ENCODE peak calls at places on chromosomes 6 and 20, in six cellular contexts. D is CD4-positive, alpha-beta T cell; E is K562; F is activated CD8-positive, alpha-beta T cell treated with anti-CD3 and anti-CD28 coated beads for 36 hours; U is tibial nerve; J is Calu3. Z is an unnamed sample.
A peak's percentile ranks its signal among the peaks of the same experiment; 100 is the strongest.

GRCh38 chr6:133377219-133377618 is 136.1 kb downstream of the EYA4 start:
- DNase-seq in D (no peak), E (no peak), F (no peak), U (no peak), J (no peak), Z (no peak)

GRCh38 chr6:118325220-118325860 is 222.8 kb upstream of the PLN start:
- DNase-seq in D (no peak), E (peak; percentile 17), F (no peak), U (no peak), J (peak; percentile 15), Z (no peak)

GRCh38 chr20:36408219-36408618 is 102.1 kb downstream of the DLGAP4 start:
- DNase-seq in D (no peak), E (peak; percentile 24), F (no peak), U (no peak), J (peak; percentile 61), Z (no peak)

GRCh38 chr20:16098890-16099639 is 474.2 kb downstream of the KIF16B start:
- DNase-seq in D (no peak), E (no peak), F (no peak), U (no peak), J (no peak), Z (no peak)

GRCh38 chr6:32845381-32845884 is 1.6 kb upstream of the PSMB8 start:
- DNase-seq in D (peak; percentile 50), E (no peak), F (peak; percentile 67), U (no peak), J (no peak), Z (peak; percentile 43)

GRCh38 chr6:151054304-151054703 is 185.5 kb upstream of the AKAP12 start:
- DNase-seq in D (no peak), E (no peak), F (no peak), U (no peak), J (no peak), Z (no peak)

GRCh38 chr6:132251711-132252110 is 149.6 kb downstream of the MOXD1 start:
- DNase-seq in D (no peak), E (no peak), F (no peak), U (no peak), J (no peak), Z (no peak)

GRCh38 chr6:498795-499231 is 107.3 kb downstream of the IRF4 start:
- DNase-seq in D (peak; percentile 18), E (no peak), F (peak; percentile 86), U (no peak), J (no peak), Z (peak; percentile 31)

GRCh38 chr6:153526479-153526878 is 395.4 kb upstream of the RGS17 start:
- DNase-seq in D (no peak), E (no peak), F (no peak), U (no peak), J (no peak), Z (no peak)

GRCh38 chr6:83057705-83058321 is 7.8 kb downstream of the UBE3D start:
- DNase-seq in D (peak; percentile 15), E (peak; percentile 41), F (peak; percentile 51), U (no peak), J (peak; percentile 58), Z (peak; percentile 28)

GRCh38 chr20:41618807-41619294 is 674 bp upstream of the CHD6 start:
- DNase-seq in D (no peak), E (no peak), F (no peak), U (no peak), J (no peak), Z (no peak)

GRCh38 chr20:50737352-50737751 is 6.0 kb downstream of the PARD6B start:
- DNase-seq in D (no peak), E (peak; percentile 55), F (no peak), U (no peak), J (peak; percentile 46), Z (no peak)

GRCh38 chr6:3035397-3035796 is 32.9 kb upstream of the RIPK1 start:
- DNase-seq in D (no peak), E (no peak), F (no peak), U (no peak), J (no peak), Z (no peak)

GRCh38 chr6:117483645-117484016 is 1.2 kb downstream of the DCBLD1 start:
- DNase-seq in D (no peak), E (peak; percentile 42), F (peak; percentile 18), U (no peak), J (peak; percentile 8), Z (peak; percentile 58)

GRCh38 chr6:155270566-155271091 is 6.8 kb downstream of the CLDN20 start:
- DNase-seq in D (no peak), E (no peak), F (no peak), U (no peak), J (no peak), Z (no peak)

GRCh38 chr20:37389241-37389747 is 43.4 kb downstream of the SRC start:
- DNase-seq in D (no peak), E (no peak), F (no peak), U (no peak), J (no peak), Z (no peak)

GRCh38 chr6:106372838-106373501 is 12.5 kb downstream of the CRYBG1 start:
- DNase-seq in D (no peak), E (no peak), F (no peak), U (no peak), J (no peak), Z (no peak)

GRCh38 chr20:50099565-50099991 is 13.4 kb downstream of the UBE2V1 start:
- DNase-seq in D (no peak), E (no peak), F (no peak), U (no peak), J (no peak), Z (no peak)

GRCh38 chr6:27825025-27825823 is 87.0 kb downstream of the OR2B2 start:
- DNase-seq in D (no peak), E (no peak), F (no peak), U (no peak), J (no peak), Z (no peak)

GRCh38 chr6:128821116-128821515 is 61.8 kb upstream of the LAMA2 start:
- DNase-seq in D (no peak), E (no peak), F (no peak), U (no peak), J (no peak), Z (no peak)

GRCh38 chr6:53011993-53012392 is 16.9 kb upstream of the GSTA4 start:
- DNase-seq in D (no peak), E (no peak), F (no peak), U (no peak), J (no peak), Z (no peak)

GRCh38 chr6:23533954-23534725 is 591.9 kb upstream of the NRSN1 start:
- DNase-seq in D (no peak), E (no peak), F (no peak), U (no peak), J (no peak), Z (no peak)

GRCh38 chr6:23280445-23280844 is 711.1 kb downstream of the HDGFL1 start:
- DNase-seq in D (no peak), E (no peak), F (no peak), U (no peak), J (no peak), Z (no peak)

DNA sequence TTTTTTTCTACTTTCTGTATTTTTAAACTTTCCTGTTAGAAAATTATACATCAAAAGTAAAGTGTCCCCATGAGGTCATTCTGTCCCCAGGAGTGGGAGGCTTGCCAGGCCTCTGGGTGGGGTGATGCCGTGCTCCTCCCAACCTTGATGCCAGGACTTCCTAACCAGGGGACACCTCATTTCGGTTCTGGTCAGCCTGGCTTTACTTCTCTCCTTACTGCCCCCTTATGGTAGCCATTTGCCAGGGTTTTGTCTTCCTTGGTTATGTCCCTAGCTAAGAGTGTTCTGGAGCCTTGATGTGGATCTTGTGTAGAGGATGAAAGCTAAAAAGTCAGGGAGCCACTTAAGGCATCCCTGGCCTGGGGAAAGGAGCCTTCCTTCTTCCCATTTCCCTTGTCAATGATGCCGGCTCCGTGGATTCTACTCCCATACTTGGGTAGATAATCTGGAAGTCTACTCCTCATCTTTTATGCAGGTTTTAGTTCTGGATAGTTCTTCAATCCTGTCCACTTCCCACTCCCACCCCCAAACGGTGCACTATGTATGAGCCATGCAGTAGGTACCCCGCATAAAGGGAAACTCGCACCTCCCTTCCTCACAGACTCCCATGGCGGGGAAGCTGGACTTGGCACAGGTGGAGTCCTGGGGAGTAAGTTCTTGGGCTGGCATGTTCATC is 164.1 kb upstream of the SALL4 start:
- DNase-seq in D (no peak), E (peak; percentile 40), F (peak; percentile 30), U (no peak), J (peak; percentile 83), Z (peak; percentile 50)
- TF ChIP-seq CTCF in D (no peak), E (peak; percentile 53), F (peak; percentile 28), U (peak; percentile 15), J (peak; percentile 66), Z (peak; percentile 37)

GRCh38 chr6:139534472-139535115 is 160.1 kb upstream of the CITED2 start:
- DNase-seq in D (no peak), E (peak; percentile 50), F (no peak), U (no peak), J (no peak), Z (no peak)

GRCh38 chr6:139533166-139533565 is 158.7 kb upstream of the CITED2 start:
- DNase-seq in D (no peak), E (no peak), F (no peak), U (no peak), J (no peak), Z (no peak)

GRCh38 chr6:139531148-139531547 is 156.7 kb upstream of the CITED2 start:
- DNase-seq in D (peak; percentile 23), E (peak; percentile 47), F (peak; percentile 62), U (no peak), J (no peak), Z (no peak)

GRCh38 chr6:139531716-139532115 is 157.3 kb upstream of the CITED2 start:
- DNase-seq in D (no peak), E (no peak), F (no peak), U (no peak), J (no peak), Z (no peak)

GRCh38 chr6:139533573-139534471 is 159.4 kb upstream of the CITED2 start:
- DNase-seq in D (no peak), E (peak; percentile 83), F (no peak), U (no peak), J (no peak), Z (no peak)
- TF ChIP-seq CTCF in D (no peak), E (no peak), F (no peak), U (no peak), J (no peak), Z (no peak)

GRCh38 chr6:87396595-87397392 is 11.0 kb upstream of the CFAP206 start:
- DNase-seq in D (no peak), E (no peak), F (no peak), U (no peak), J (no peak), Z (peak; percentile 32)
- TF ChIP-seq CTCF in D (no peak), E (no peak), F (no peak), U (no peak), J (no peak), Z (no peak)

DNA sequence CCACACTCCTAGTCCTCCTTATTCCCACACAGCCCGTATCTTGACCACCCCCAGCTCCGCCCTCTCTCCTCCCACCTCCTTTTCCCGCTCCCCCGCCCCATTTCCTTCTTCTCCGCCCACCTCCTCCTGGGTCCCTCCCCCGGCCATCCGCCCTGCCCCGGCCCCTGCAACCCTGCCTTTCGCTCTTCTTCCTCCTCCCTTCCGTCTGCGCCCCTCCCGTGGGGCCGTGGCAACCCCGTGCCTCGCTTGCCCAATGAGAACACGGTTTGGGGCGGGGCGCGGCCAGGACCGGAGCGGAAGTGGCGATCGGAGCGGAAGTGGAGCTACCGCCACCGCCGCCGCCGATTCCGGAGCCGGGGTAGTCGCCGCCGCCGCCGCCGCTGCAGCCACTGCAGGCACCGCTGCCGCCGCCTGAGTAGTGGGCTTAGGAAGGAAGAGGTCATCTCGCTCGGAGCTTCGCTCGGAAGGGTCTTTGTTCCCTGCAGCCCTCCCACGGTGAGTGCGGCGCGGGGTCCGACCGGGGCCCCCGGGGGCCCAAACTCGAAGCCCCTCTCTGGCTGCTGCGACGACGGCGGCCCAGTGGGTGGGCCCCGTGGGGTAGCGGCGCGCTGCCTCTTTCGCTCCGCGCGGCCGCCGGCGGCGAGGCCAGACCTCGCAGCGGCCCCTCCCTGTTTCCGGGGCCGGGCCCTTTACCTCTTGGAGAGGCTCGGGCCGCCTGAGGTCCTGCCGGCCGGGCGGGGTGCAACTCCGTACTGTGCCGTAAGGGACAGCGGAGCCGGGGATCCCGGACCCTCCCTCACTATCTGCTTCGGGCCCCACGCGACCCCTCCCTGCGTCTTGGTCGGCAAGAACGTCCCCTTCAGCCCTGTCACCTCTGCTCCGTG is at the start of gene YWHAB:
- DNase-seq in D (peak; percentile 98), E (peak; percentile 98), F (peak; percentile 99), U (peak; percentile 98), J (peak; percentile 100), Z (peak; percentile 98)
- TF ChIP-seq CTCF in D (no peak), E (no peak), F (no peak), U (peak; percentile 34), J (no peak), Z (no peak)